ENCODE peak calls at places on chromosomes 12 and 14, in four cellular contexts. One of them, this sample, is unnamed. For H3K4me1, the result is how much of the 10 kb centered on the place peaks cover.

GRCh38 chr12:104909761-104910160 is 48.3 kb downstream of the SLC41A2 start:
- DNase-seq in PC-3: no peak
- DNase-seq in GM23338: no peak
- DNase-seq in heart right ventricle: no peak
- DNase-seq in this sample: no peak

GRCh38 chr14:87332001-87332400 is 661.0 kb downstream of the GALC start:
- DNase-seq in PC-3: peak
- DNase-seq in GM23338: no peak
- DNase-seq in heart right ventricle: no peak
- DNase-seq in this sample: no peak

GRCh38 chr14:22478670-22479069 is 110.4 kb downstream of the DAD1 start:
- DNase-seq in PC-3: no peak
- DNase-seq in GM23338: no peak
- DNase-seq in heart right ventricle: peak
- DNase-seq in this sample: no peak

GRCh38 chr12:12890815-12891645 is at the start of gene GPRC5A:
- DNase-seq in GM23338: peak
- DNase-seq in heart right ventricle: peak
- DNase-seq in PC-3: peak
- DNase-seq in this sample: peak

GRCh38 chr12:123492290-123492689 is 34.4 kb downstream of the SNRNP35 start:
- DNase-seq in GM23338: no peak
- DNase-seq in PC-3: no peak
- DNase-seq in heart right ventricle: no peak
- DNase-seq in this sample: no peak

GRCh38 chr12:81221681-81222080 is 143.8 kb downstream of the ACSS3 start:
- DNase-seq in PC-3: no peak
- DNase-seq in GM23338: no peak
- DNase-seq in heart right ventricle: no peak
- DNase-seq in this sample: no peak

GRCh38 chr12:79452906-79453305 is 237.9 kb downstream of the PAWR start:
- DNase-seq in GM23338: peak
- DNase-seq in PC-3: peak
- DNase-seq in heart right ventricle: no peak
- DNase-seq in this sample: no peak

GRCh38 chr14:32078794-32079663 is 1.9 kb downstream of the ARHGAP5 start:
- DNase-seq in GM23338: no peak
- DNase-seq in heart right ventricle: no peak
- DNase-seq in PC-3: peak
- DNase-seq in this sample: no peak

GRCh38 chr14:82724296-82724695 is 1190.6 kb upstream of the SEL1L start:
- DNase-seq in PC-3: peak
- DNase-seq in GM23338: no peak
- DNase-seq in heart right ventricle: no peak
- DNase-seq in this sample: no peak

GRCh38 chr12:57626929-57627445 is 6.0 kb downstream of the B4GALNT1 start:
- DNase-seq in GM23338: no peak
- DNase-seq in PC-3: no peak
- DNase-seq in heart right ventricle: no peak
- DNase-seq in this sample: no peak

GRCh38 chr12:124185970-124186686 is 108.8 kb upstream of the RFLNA start:
- DNase-seq in PC-3: no peak
- DNase-seq in GM23338: no peak
- DNase-seq in heart right ventricle: no peak
- DNase-seq in this sample: no peak

GRCh38 chr12:105820407-105821140 is 318.2 kb downstream of the NUAK1 start:
- DNase-seq in heart right ventricle: no peak
- DNase-seq in PC-3: no peak
- DNase-seq in GM23338: peak
- DNase-seq in this sample: no peak

GRCh38 chr12:76375470-76375869 is 27.3 kb upstream of the BBS10 start:
- DNase-seq in heart right ventricle: no peak
- DNase-seq in PC-3: peak
- DNase-seq in GM23338: no peak
- DNase-seq in this sample: no peak

GRCh38 chr12:44362947-44363346 is 513.2 kb downstream of the NELL2 start:
- DNase-seq in PC-3: no peak
- DNase-seq in heart right ventricle: no peak
- DNase-seq in GM23338: no peak
- DNase-seq in this sample: no peak

GRCh38 chr14:33279865-33280264 is 341.2 kb downstream of the NPAS3 start:
- DNase-seq in heart right ventricle: no peak
- DNase-seq in GM23338: peak
- DNase-seq in PC-3: no peak
- DNase-seq in this sample: no peak

GRCh38 chr12:113846883-113847282 is 119.2 kb downstream of the RBM19 start:
- DNase-seq in GM23338: no peak
- DNase-seq in heart right ventricle: no peak
- DNase-seq in PC-3: no peak
- DNase-seq in this sample: no peak

GRCh38 chr12:14961466-14962155 is at the start of gene ARHGDIB:
- DNase-seq in PC-3: no peak
- DNase-seq in heart right ventricle: peak
- DNase-seq in GM23338: peak
- DNase-seq in this sample: peak

GRCh38 chr12:49091056-49091835 is 3.4 kb downstream of the DHH start:
- DNase-seq in heart right ventricle: no peak
- DNase-seq in PC-3: no peak
- DNase-seq in GM23338: peak
- DNase-seq in this sample: no peak

GRCh38 chr12:102118874-102119273 is 1.0 kb downstream of the NUP37 start:
- DNase-seq in GM23338: no peak
- DNase-seq in heart right ventricle: no peak
- DNase-seq in PC-3: no peak
- DNase-seq in this sample: no peak

GRCh38 chr14:90281261-90281660 is 24.9 kb downstream of the PSMC1 start:
- DNase-seq in GM23338: no peak
- DNase-seq in heart right ventricle: no peak
- DNase-seq in PC-3: peak
- DNase-seq in this sample: no peak

GRCh38 chr12:5567021-5567744 is 135.3 kb downstream of the NTF3 start:
- DNase-seq in heart right ventricle: peak
- DNase-seq in GM23338: no peak
- DNase-seq in PC-3: no peak
- DNase-seq in this sample: no peak

GRCh38 chr14:102805454-102805891 is 28.2 kb downstream of the TRAF3 start:
- DNase-seq in PC-3: peak
- DNase-seq in heart right ventricle: no peak
- DNase-seq in GM23338: no peak
- DNase-seq in this sample: no peak

GRCh38 chr12:58416211-58416610 is 474.8 kb downstream of the ATP23 start:
- DNase-seq in PC-3: peak
- DNase-seq in GM23338: no peak
- DNase-seq in heart right ventricle: no peak
- DNase-seq in this sample: no peak

GRCh38 chr12:67468549-67469245 is 179.8 kb upstream of the DYRK2 start:
- DNase-seq in heart right ventricle: no peak
- DNase-seq in GM23338: no peak
- DNase-seq in PC-3: no peak
- DNase-seq in this sample: no peak

GRCh38 chr12:38110026-38110699 is 206.4 kb upstream of the ALG10B start:
- DNase-seq in GM23338: no peak
- DNase-seq in heart right ventricle: no peak
- DNase-seq in PC-3: peak
- DNase-seq in this sample: no peak

GRCh38 chr14:40252817-40253447 is 820.7 kb upstream of the FBXO33 start:
- DNase-seq in PC-3: peak
- DNase-seq in GM23338: peak
- DNase-seq in heart right ventricle: no peak
- DNase-seq in this sample: no peak

GRCh38 chr12:124512667-124513296 is 54.6 kb downstream of the NCOR2 start:
- DNase-seq in heart right ventricle: peak
- DNase-seq in PC-3: peak
- DNase-seq in GM23338: peak
- DNase-seq in this sample: peak

GRCh38 chr12:46269429-46270241 is 792 bp upstream of the SLC38A1 start:
- DNase-seq in GM23338: peak
- DNase-seq in heart right ventricle: no peak
- DNase-seq in PC-3: peak
- DNase-seq in this sample: no peak

GRCh38 chr12:102331419-102331818 is 133.8 kb upstream of the PMCH start:
- DNase-seq in GM23338: no peak
- DNase-seq in PC-3: no peak
- DNase-seq in heart right ventricle: no peak
- DNase-seq in this sample: no peak

GRCh38 chr14:65594153-65594881 is 181.8 kb downstream of the FUT8 start:
- DNase-seq in PC-3: peak
- DNase-seq in heart right ventricle: no peak
- DNase-seq in GM23338: no peak
- DNase-seq in this sample: no peak

GRCh38 chr14:101364503-101365328 is 196.6 kb upstream of the DIO3 start:
- DNase-seq in heart right ventricle: no peak
- DNase-seq in GM23338: no peak
- DNase-seq in PC-3: no peak
- DNase-seq in this sample: peak

GRCh38 chr14:35336171-35337073 is 44.2 kb downstream of the PSMA6 start:
- DNase-seq in GM23338: peak
- DNase-seq in heart right ventricle: peak
- DNase-seq in PC-3: peak
- DNase-seq in this sample: peak

GRCh38 chr12:48390026-48390425 is 39.3 kb upstream of the ZNF641 start:
- DNase-seq in GM23338: no peak
- DNase-seq in PC-3: no peak
- DNase-seq in heart right ventricle: no peak
- DNase-seq in this sample: peak

GRCh38 chr12:52413787-52414345 is 7.7 kb upstream of the KRT82 start:
- DNase-seq in GM23338: peak
- DNase-seq in heart right ventricle: no peak
- DNase-seq in PC-3: no peak
- DNase-seq in this sample: no peak

GRCh38 chr12:120928864-120929652 is 24.9 kb upstream of the SPPL3 start:
- DNase-seq in PC-3: peak
- DNase-seq in GM23338: peak
- DNase-seq in heart right ventricle: no peak
- DNase-seq in this sample: peak

GRCh38 chr12:4553943-4554342 is 8.1 kb upstream of the DYRK4 start:
- DNase-seq in PC-3: no peak
- DNase-seq in heart right ventricle: no peak
- DNase-seq in GM23338: no peak
- DNase-seq in this sample: no peak

GRCh38 chr14:58969951-58970751 is 218.3 kb upstream of the DAAM1 start:
- DNase-seq in PC-3: no peak
- DNase-seq in GM23338: peak
- DNase-seq in heart right ventricle: no peak
- DNase-seq in this sample: no peak
- H3K27ac ChIP-seq in PC-3: no peak
- H3K27ac ChIP-seq in GM23338: peak
- H3K27ac ChIP-seq in heart right ventricle: peak
- H3K27ac ChIP-seq in this sample: no peak

GRCh38 chr12:41228066-41228820 is 40.1 kb downstream of the PDZRN4 start:
- DNase-seq in heart right ventricle: no peak
- DNase-seq in PC-3: no peak
- DNase-seq in GM23338: no peak
- DNase-seq in this sample: no peak
- H3K4me3 ChIP-seq in heart right ventricle: no peak
- H3K4me3 ChIP-seq in PC-3: no peak
- H3K4me3 ChIP-seq in GM23338: no peak
- H3K4me3 ChIP-seq in this sample: no peak

GRCh38 chr14:21256539-21257394 is 12.5 kb downstream of the HNRNPC start:
- DNase-seq in PC-3: no peak
- DNase-seq in GM23338: no peak
- DNase-seq in heart right ventricle: no peak
- DNase-seq in this sample: no peak

GRCh38 chr14:21258889-21259787 is 10.1 kb downstream of the HNRNPC start:
- DNase-seq in GM23338: no peak
- DNase-seq in PC-3: no peak
- DNase-seq in heart right ventricle: no peak
- DNase-seq in this sample: no peak

GRCh38 chr14:21255385-21256101 is 13.7 kb downstream of the HNRNPC start:
- DNase-seq in heart right ventricle: no peak
- DNase-seq in GM23338: no peak
- DNase-seq in PC-3: no peak
- DNase-seq in this sample: no peak

GRCh38 chr14:21258194-21258888 is 10.9 kb downstream of the HNRNPC start:
- DNase-seq in GM23338: no peak
- DNase-seq in PC-3: no peak
- DNase-seq in heart right ventricle: no peak
- DNase-seq in this sample: no peak

DNA sequence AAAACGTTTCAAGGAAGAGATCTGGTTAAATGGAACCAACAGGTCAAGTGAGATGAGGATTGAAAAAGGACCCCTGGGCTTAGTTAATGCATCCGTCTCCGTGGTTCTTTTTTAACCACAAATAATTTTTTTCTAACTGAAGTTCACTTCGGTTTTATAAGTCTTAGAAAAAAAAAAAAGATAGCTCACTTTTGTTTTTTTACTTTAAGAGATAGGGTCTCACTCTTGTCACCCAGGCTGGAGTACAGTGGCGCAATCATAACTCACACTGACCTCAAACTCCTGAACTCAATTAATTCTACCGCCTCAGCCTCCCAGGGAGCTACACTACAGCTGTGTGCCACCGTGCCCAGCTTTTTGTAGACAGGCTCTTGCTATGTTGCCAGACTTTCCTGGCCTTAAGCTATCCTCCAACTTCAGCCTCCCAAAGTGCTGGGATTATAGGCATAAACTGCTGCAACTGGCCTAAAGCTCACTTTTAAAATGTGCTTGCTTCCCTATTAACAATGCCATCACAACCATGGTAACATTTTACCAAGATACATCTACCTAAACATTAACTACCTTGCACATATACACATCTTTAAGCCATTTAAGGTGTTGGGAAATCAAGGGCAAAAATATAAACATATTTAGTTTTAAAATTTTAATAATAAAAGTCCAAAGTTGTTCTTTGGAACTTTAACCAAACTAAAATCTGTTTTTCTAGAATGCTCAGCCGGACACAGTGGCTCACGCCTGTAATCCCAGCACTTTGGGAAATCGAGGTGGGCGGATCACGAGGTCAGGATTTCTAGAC is 11.6 kb downstream of the HNRNPC start:
- DNase-seq in GM23338: no peak
- DNase-seq in heart right ventricle: no peak
- DNase-seq in PC-3: no peak
- DNase-seq in this sample: peak
- H3K4me1 ChIP-seq in GM23338: under half
- H3K4me1 ChIP-seq in heart right ventricle: half or more
- H3K4me1 ChIP-seq in PC-3: under half
- H3K4me1 ChIP-seq in this sample: under half

DNA sequence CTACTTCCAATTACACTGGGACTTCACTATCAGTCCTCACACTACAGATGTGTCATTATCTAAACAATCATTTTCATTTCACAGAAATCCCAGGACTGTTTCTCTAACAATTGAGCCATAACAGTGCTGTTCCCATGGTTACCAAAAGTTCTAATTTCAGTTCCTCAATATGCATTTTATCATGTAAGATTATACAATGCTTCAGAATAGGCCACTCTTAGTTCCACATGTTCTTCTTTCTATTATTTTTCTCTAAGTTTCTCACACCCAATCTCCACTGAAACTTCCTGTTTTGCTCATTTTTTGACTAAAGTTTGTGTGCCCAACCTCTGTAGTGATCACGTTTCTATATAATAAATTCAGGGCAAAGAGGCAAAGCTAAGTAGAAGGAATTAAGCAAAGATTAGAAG is 185.8 kb downstream of the DUSP6 start:
- DNase-seq in heart right ventricle: no peak
- DNase-seq in GM23338: no peak
- DNase-seq in PC-3: peak
- DNase-seq in this sample: no peak
- H3K27ac ChIP-seq in heart right ventricle: peak
- H3K27ac ChIP-seq in GM23338: no peak
- H3K27ac ChIP-seq in PC-3: peak
- H3K27ac ChIP-seq in this sample: no peak

GRCh38 chr12:92927055-92927435 is 2.0 kb downstream of the EEA1 start:
- DNase-seq in PC-3: peak
- DNase-seq in heart right ventricle: no peak
- DNase-seq in GM23338: peak
- DNase-seq in this sample: no peak
- H3K4me3 ChIP-seq in PC-3: peak
- H3K4me3 ChIP-seq in heart right ventricle: peak
- H3K4me3 ChIP-seq in GM23338: peak
- H3K4me3 ChIP-seq in this sample: peak